ENCODE peak calls at places on chromosomes 5 and 9, in ten cellular contexts. L, X, E, M, A, V, Y, W, F and C are unnamed samples.
A peak's percentile ranks its signal among the peaks of the same experiment; 100 is the strongest.

GRCh38 chr9:116897181-116897580 is 210.1 kb downstream of the TRIM32 start:
- DNase-seq in V (no peak), L (no peak), M (no peak), X (no peak), W (no peak), Y (no peak), E (no peak), F (no peak), A (no peak), C (no peak)

GRCh38 chr5:179316111-179316551 is 29.1 kb downstream of the ADAMTS2 start:
- DNase-seq in F (no peak), X (no peak), E (no peak), A (no peak), W (no peak), L (no peak), V (no peak), Y (no peak), M (no peak), C (no peak)

GRCh38 chr9:35790025-35790384 is 1.4 kb upstream of the NPR2 start:
- DNase-seq in V (no peak), Y (no peak), X (no peak), E (no peak), L (no peak), W (no peak), M (no peak), A (no peak), F (no peak), C (no peak)

GRCh38 chr5:163503106-163504090 is 2.0 kb upstream of the MAT2B start:
- DNase-seq in X (no peak), E (peak; percentile 55), V (peak; percentile 84), A (peak; percentile 79), F (peak; percentile 33), M (peak; percentile 88), L (peak; percentile 54), W (peak; percentile 82), Y (peak; percentile 82), C (peak; percentile 73)

GRCh38 chr5:158013939-158014338 is 155.0 kb upstream of the CLINT1 start:
- DNase-seq in F (no peak), E (peak; percentile 54), W (peak; percentile 32), V (no peak), A (peak; percentile 58), M (peak; percentile 77), Y (peak; percentile 62), L (peak; percentile 4), X (no peak), C (peak; percentile 50)

GRCh38 chr5:168865973-168866372 is 286.8 kb upstream of the PANK3 start:
- DNase-seq in Y (peak; percentile 9), M (no peak), E (no peak), X (no peak), V (no peak), A (peak; percentile 61), L (no peak), W (no peak), F (no peak), C (peak; percentile 20)

GRCh38 chr9:114861922-114862605 is 56.2 kb upstream of the TNFSF15 start:
- DNase-seq in Y (no peak), A (no peak), W (no peak), E (no peak), L (no peak), M (no peak), X (no peak), F (no peak), V (no peak), C (no peak)

GRCh38 chr9:106897223-106897622 is 34.3 kb downstream of the ZNF462 start:
- DNase-seq in W (peak; percentile 75), V (no peak), L (no peak), Y (peak; percentile 74), A (no peak), E (no peak), X (no peak), M (peak; percentile 69), F (no peak), C (peak; percentile 35)

GRCh38 chr5:78009937-78010527 is 233.9 kb upstream of the TBCA start:
- DNase-seq in W (peak; percentile 84), E (no peak), V (peak; percentile 45), F (no peak), M (peak; percentile 94), L (no peak), X (no peak), A (no peak), Y (peak; percentile 91), C (peak; percentile 73)